ENCODE peak calls at places on chromosomes 4 and X, in seven cellular contexts. One of them, this sample, is unnamed.

GRCh38 chrX:49139713-49140112 is 16.2 kb upstream of the GPKOW start:
- DNase-seq in cardiac fibroblast: no peak
- DNase-seq in AG04450: no peak
- DNase-seq in ovary: no peak
- DNase-seq in PC-9: no peak
- DNase-seq in tibial nerve: no peak
- DNase-seq in Caco-2: peak; percentile 4
- DNase-seq in this sample: no peak

GRCh38 chr4:6010789-6011188 is 7.4 kb downstream of the C4orf50 start:
- DNase-seq in cardiac fibroblast: no peak
- DNase-seq in AG04450: no peak
- DNase-seq in ovary: no peak
- DNase-seq in PC-9: no peak
- DNase-seq in tibial nerve: no peak
- DNase-seq in Caco-2: no peak
- DNase-seq in this sample: no peak

GRCh38 chr4:176274441-176274840 is 5.4 kb upstream of the ASB5 start:
- DNase-seq in cardiac fibroblast: no peak
- DNase-seq in AG04450: no peak
- DNase-seq in ovary: no peak
- DNase-seq in PC-9: peak; percentile 7
- DNase-seq in tibial nerve: no peak
- DNase-seq in Caco-2: no peak
- DNase-seq in this sample: no peak

GRCh38 chr4:41507292-41507933 is 30.5 kb upstream of the LIMCH1 start:
- DNase-seq in cardiac fibroblast: peak; percentile 70
- DNase-seq in AG04450: no peak
- DNase-seq in ovary: no peak
- DNase-seq in PC-9: peak; percentile 33
- DNase-seq in tibial nerve: no peak
- DNase-seq in Caco-2: peak; percentile 40
- DNase-seq in this sample: no peak

GRCh38 chrX:83495882-83496281 is 12.2 kb upstream of the POU3F4 start:
- DNase-seq in cardiac fibroblast: no peak
- DNase-seq in AG04450: no peak
- DNase-seq in ovary: no peak
- DNase-seq in PC-9: no peak
- DNase-seq in tibial nerve: no peak
- DNase-seq in Caco-2: no peak
- DNase-seq in this sample: no peak

GRCh38 chr4:13701937-13702446 is 74.5 kb upstream of the BOD1L1 start:
- DNase-seq in cardiac fibroblast: peak; percentile 20
- DNase-seq in AG04450: no peak
- DNase-seq in ovary: no peak
- DNase-seq in PC-9: peak; percentile 65
- DNase-seq in tibial nerve: no peak
- DNase-seq in Caco-2: peak; percentile 24
- DNase-seq in this sample: peak; percentile 74

GRCh38 chr4:182874946-182875345 is 42.2 kb downstream of the DCTD start:
- DNase-seq in cardiac fibroblast: no peak
- DNase-seq in AG04450: no peak
- DNase-seq in ovary: no peak
- DNase-seq in PC-9: no peak
- DNase-seq in tibial nerve: no peak
- DNase-seq in Caco-2: no peak
- DNase-seq in this sample: no peak

GRCh38 chr4:3489451-3489962 is 26.4 kb downstream of the DOK7 start:
- DNase-seq in cardiac fibroblast: no peak
- DNase-seq in AG04450: no peak
- DNase-seq in ovary: no peak
- DNase-seq in PC-9: no peak
- DNase-seq in tibial nerve: no peak
- DNase-seq in Caco-2: no peak
- DNase-seq in this sample: no peak

GRCh38 chrX:12548746-12549145 is 242.5 kb upstream of the PRPS2 start:
- DNase-seq in cardiac fibroblast: peak; percentile 41
- DNase-seq in AG04450: peak; percentile 0
- DNase-seq in ovary: no peak
- DNase-seq in PC-9: peak; percentile 16
- DNase-seq in tibial nerve: no peak
- DNase-seq in Caco-2: peak; percentile 37
- DNase-seq in this sample: no peak

GRCh38 chr4:46270986-46271596 is 118.8 kb downstream of the GABRA2 start:
- DNase-seq in cardiac fibroblast: peak; percentile 23
- DNase-seq in AG04450: no peak
- DNase-seq in ovary: no peak
- DNase-seq in PC-9: no peak
- DNase-seq in tibial nerve: no peak
- DNase-seq in Caco-2: peak; percentile 27
- DNase-seq in this sample: no peak

GRCh38 chrX:46788902-46789301 is 30.0 kb upstream of the SLC9A7 start:
- DNase-seq in cardiac fibroblast: peak; percentile 40
- DNase-seq in AG04450: no peak
- DNase-seq in ovary: no peak
- DNase-seq in PC-9: no peak
- DNase-seq in tibial nerve: no peak
- DNase-seq in Caco-2: no peak
- DNase-seq in this sample: peak; percentile 13

GRCh38 chr4:147964519-147964918 is 232.6 kb downstream of the ARHGAP10 start:
- DNase-seq in cardiac fibroblast: no peak
- DNase-seq in AG04450: peak; percentile 30
- DNase-seq in ovary: no peak
- DNase-seq in PC-9: no peak
- DNase-seq in tibial nerve: no peak
- DNase-seq in Caco-2: no peak
- DNase-seq in this sample: no peak

GRCh38 chr4:6313216-6313615 is 43.6 kb downstream of the WFS1 start:
- DNase-seq in cardiac fibroblast: no peak
- DNase-seq in AG04450: no peak
- DNase-seq in ovary: no peak
- DNase-seq in PC-9: peak; percentile 54
- DNase-seq in tibial nerve: no peak
- DNase-seq in Caco-2: no peak
- DNase-seq in this sample: no peak

DNA sequence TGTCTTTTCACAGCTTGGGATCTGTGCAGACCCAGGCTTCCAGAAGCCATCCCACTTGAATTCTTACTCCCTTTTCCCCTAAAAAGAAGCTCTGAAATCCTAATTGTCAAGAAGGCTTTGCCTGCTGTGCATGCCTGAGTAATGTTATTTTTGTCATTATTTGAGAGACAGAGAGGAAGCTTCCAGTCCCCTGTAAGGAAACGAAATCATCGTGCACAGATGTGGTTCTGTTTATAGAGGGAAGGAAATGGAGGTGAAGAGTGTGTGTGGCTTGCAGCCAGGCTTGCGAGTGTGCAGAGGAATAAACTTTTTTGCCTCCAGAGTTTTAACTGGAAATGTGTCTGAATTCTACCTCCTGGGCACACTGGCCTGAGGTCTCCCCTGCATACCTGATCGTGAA is 70.2 kb downstream of the TBL1X start:
- DNase-seq in cardiac fibroblast: no peak
- DNase-seq in AG04450: no peak
- DNase-seq in ovary: no peak
- DNase-seq in PC-9: no peak
- DNase-seq in tibial nerve: no peak
- DNase-seq in Caco-2: no peak
- DNase-seq in this sample: no peak
- H3K4me3 ChIP-seq in cardiac fibroblast: peak overlapping the region; percentile 7
- H3K4me3 ChIP-seq in AG04450: no peak overlapping the region
- H3K4me3 ChIP-seq in ovary: no peak overlapping the region
- H3K4me3 ChIP-seq in PC-9: no peak overlapping the region
- H3K4me3 ChIP-seq in tibial nerve: no peak overlapping the region
- H3K4me3 ChIP-seq in Caco-2: no peak overlapping the region
- H3K4me3 ChIP-seq in this sample: no peak overlapping the region

DNA sequence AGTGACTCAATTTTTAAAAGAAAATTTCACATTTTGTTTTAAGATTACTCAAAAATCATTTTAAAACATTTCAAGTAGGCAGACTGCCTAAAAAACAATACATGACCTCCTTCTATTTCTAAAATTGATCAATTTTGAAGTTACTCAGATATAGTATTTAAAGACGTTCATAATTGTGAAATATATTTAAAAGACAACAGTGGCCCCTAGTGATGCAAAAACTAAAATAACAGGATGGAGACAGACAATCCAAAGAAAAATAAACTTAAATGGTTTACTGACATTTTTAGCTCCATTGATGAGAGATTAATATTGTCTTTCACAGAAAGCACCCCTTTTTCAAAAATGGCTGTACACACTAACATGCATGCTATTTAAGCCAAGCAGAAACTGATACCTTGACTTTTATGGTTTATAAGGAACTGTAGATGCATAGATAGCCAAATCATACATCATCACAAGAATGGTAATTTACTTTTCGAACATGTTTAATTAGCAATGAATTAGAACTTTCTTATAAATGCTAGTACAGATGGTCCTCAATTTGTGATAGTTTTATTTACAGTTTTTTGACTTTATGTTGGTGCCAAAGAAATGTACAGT is 69.8 kb upstream of the FAT4 start:
- DNase-seq in cardiac fibroblast: peak; percentile 51
- DNase-seq in AG04450: no peak
- DNase-seq in ovary: no peak
- DNase-seq in PC-9: no peak
- DNase-seq in tibial nerve: no peak
- DNase-seq in Caco-2: no peak
- DNase-seq in this sample: no peak
- TF ChIP-seq CTCF in cardiac fibroblast: peak; percentile 22
- TF ChIP-seq CTCF in AG04450: peak; percentile 43
- TF ChIP-seq CTCF in ovary: no peak
- TF ChIP-seq CTCF in PC-9: peak; percentile 73
- TF ChIP-seq CTCF in tibial nerve: peak; percentile 45
- TF ChIP-seq CTCF in Caco-2: no peak
- TF ChIP-seq CTCF in this sample: peak; percentile 34

DNA sequence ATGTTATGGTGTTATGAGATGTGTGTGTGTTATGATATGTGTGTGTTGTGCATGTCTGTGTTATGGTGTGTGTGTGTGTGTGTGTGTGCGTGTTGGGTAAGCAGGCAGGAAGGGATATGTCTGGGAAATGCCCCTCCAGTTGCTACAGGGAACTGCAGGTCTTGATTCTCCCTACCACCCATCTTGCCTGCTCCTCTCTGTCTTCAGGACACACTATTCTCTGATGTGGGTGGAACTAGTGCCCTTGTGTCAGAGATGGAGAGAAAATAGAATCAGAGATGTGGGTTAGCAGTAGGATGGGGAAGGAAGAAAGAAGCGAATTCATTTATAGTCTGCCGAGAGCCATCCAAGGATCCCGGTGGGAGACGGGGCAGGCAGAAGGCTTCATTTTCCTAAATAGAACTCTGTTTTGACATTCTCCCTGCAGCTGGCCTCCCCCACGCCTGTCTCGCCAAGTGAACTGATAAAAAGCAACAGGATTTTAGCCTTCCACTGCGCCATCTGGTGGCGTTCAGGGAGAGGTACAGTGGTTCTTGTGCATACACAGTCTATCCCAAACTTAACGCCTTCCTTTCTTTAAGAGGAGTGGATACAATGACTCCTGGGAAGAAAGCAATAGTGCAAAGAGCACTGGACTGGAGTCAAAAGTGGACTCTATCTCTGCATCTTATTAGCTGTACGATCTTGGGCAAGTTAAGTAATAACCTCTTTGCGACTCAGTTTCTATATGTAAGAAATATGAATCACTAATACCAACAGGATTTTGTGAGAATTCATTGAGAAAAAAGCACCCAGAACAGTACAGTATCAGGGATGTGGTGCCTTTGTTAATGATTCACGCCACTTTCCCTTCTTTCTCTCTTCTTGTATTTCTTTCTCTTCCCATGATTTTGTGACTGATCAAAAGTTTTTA is 14.1 kb upstream of the MGST2 start:
- DNase-seq in cardiac fibroblast: peak; percentile 93
- DNase-seq in AG04450: peak; percentile 77
- DNase-seq in ovary: peak; percentile 94
- DNase-seq in PC-9: peak; percentile 60
- DNase-seq in tibial nerve: peak; percentile 45
- DNase-seq in Caco-2: peak; percentile 75
- DNase-seq in this sample: no peak
- H3K4me3 ChIP-seq in cardiac fibroblast: no peak overlapping the region
- H3K4me3 ChIP-seq in AG04450: no peak overlapping the region
- H3K4me3 ChIP-seq in ovary: no peak overlapping the region
- H3K4me3 ChIP-seq in PC-9: no peak overlapping the region
- H3K4me3 ChIP-seq in tibial nerve: peak overlapping the region; percentile 29
- H3K4me3 ChIP-seq in Caco-2: no peak overlapping the region
- H3K4me3 ChIP-seq in this sample: no peak overlapping the region

DNA sequence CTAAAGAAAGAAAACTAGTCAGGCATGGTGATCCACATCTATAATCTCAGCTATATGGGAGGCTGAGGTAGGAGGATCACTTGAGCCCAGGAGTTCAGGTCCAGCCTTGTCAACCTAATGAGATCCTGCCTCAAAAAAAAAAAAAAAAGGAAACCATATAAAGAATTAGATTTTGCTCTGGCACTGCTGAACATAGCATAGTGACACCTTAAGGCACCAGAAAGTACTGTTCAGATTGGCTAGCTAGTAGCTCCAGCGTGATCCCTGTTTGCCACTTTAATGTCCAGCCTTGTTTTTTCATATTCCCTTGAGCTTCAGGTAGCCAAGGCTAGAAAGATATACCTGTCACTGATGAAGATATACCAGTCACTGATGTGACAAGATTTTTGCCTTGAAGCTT is 34.1 kb downstream of the EXOC1 start:
- DNase-seq in cardiac fibroblast: peak; percentile 4
- DNase-seq in AG04450: no peak
- DNase-seq in ovary: no peak
- DNase-seq in PC-9: no peak
- DNase-seq in tibial nerve: no peak
- DNase-seq in Caco-2: peak; percentile 5
- DNase-seq in this sample: no peak
- TF ChIP-seq CTCF in cardiac fibroblast: no peak
- TF ChIP-seq CTCF in AG04450: no peak
- TF ChIP-seq CTCF in ovary: no peak
- TF ChIP-seq CTCF in PC-9: no peak
- TF ChIP-seq CTCF in tibial nerve: no peak
- TF ChIP-seq CTCF in Caco-2: no peak
- TF ChIP-seq CTCF in this sample: no peak